ENCODE peak calls at places on chromosomes 2 and 18, in ten cellular contexts. A is effector memory CD4-positive, alpha-beta T cell; Y is stimulated activated CD4-positive, alpha-beta T cell treated with anti-CD3 and anti-CD28 coated beads, Interleukin-2, amount 100 ng/mL, for 48 hours; M is neural progenitor cell; H is T-helper 1 cell; Q is GM23248; B is tibial nerve; U is activated T-cell treated with anti-CD3 and anti-CD28 coated beads for 1 hour; K is SIG-M5; X is NCI-H2171 treated with DMSO at 0.1 percent for 48 hours. L is an unnamed sample.

GRCh38 chr2:27809761-27810241 is 38.3 kb downstream of the MRPL33 start:
- DNase-seq in A (no peak), Y (no peak), M (no peak), H (no peak), Q (peak), B (no peak), U (no peak), K (peak), X (no peak), L (no peak)

GRCh38 chr18:59950215-59950944 is 50.6 kb downstream of the PMAIP1 start:
- DNase-seq in A (no peak), Y (peak), M (no peak), H (no peak), Q (peak), B (no peak), U (no peak), K (no peak), X (peak), L (no peak)

GRCh38 chr2:33521791-33522281 is 45.4 kb downstream of the RASGRP3 start:
- DNase-seq in A (no peak), Y (no peak), M (no peak), H (no peak), Q (peak), B (peak), U (no peak), K (no peak), X (no peak), L (peak)

GRCh38 chr2:16073921-16074425 is 133.6 kb downstream of the MYCN start:
- DNase-seq in A (no peak), Y (no peak), M (no peak), H (no peak), Q (no peak), B (no peak), U (no peak), K (no peak), X (no peak), L (no peak)

GRCh38 chr2:30231726-30232026 is 342 bp downstream of the LBH start:
- DNase-seq in A (no peak), Y (no peak), M (no peak), H (no peak), Q (no peak), B (no peak), U (no peak), K (no peak), X (no peak), L (no peak)

GRCh38 chr18:44973282-44973681 is 292.6 kb downstream of the SETBP1 start:
- DNase-seq in A (no peak), Y (no peak), M (peak), H (no peak), Q (no peak), B (no peak), U (no peak), K (no peak), X (no peak), L (no peak)

GRCh38 chr2:84417453-84417852 is 41.6 kb downstream of the SUCLG1 start:
- DNase-seq in A (no peak), Y (no peak), M (no peak), H (no peak), Q (peak), B (no peak), U (no peak), K (no peak), X (no peak), L (no peak)

GRCh38 chr2:186575302-186575701 is 14.6 kb upstream of the ITGAV start:
- DNase-seq in A (no peak), Y (no peak), M (no peak), H (no peak), Q (peak), B (peak), U (no peak), K (peak), X (no peak), L (peak)

GRCh38 chr18:27017901-27018500 is 152.5 kb upstream of the AQP4 start:
- DNase-seq in A (no peak), Y (no peak), M (peak), H (no peak), Q (peak), B (no peak), U (no peak), K (no peak), X (peak), L (no peak)

GRCh38 chr18:50405582-50406271 is 30.9 kb downstream of the SKA1 start:
- DNase-seq in A (no peak), Y (no peak), M (peak), H (no peak), Q (no peak), B (no peak), U (no peak), K (no peak), X (no peak), L (no peak)

GRCh38 chr2:27442282-27442980 is at the start of gene KRTCAP3:
- DNase-seq in A (peak), Y (peak), M (peak), H (peak), Q (no peak), B (no peak), U (peak), K (no peak), X (peak), L (peak)

GRCh38 chr2:109126501-109126860 is 2.5 kb upstream of the SH3RF3 start:
- DNase-seq in A (no peak), Y (no peak), M (no peak), H (no peak), Q (peak), B (no peak), U (no peak), K (no peak), X (no peak), L (no peak)

GRCh38 chr2:233005096-233005495 is 8.0 kb downstream of the NGEF start:
- DNase-seq in A (no peak), Y (no peak), M (no peak), H (no peak), Q (no peak), B (no peak), U (no peak), K (no peak), X (no peak), L (no peak)

GRCh38 chr2:239824866-239825704 is 200.1 kb downstream of the NDUFA10 start:
- DNase-seq in A (no peak), Y (no peak), M (no peak), H (no peak), Q (no peak), B (no peak), U (no peak), K (no peak), X (no peak), L (no peak)

GRCh38 chr2:238711346-238711745 is 136.5 kb upstream of the TWIST2 start:
- DNase-seq in A (no peak), Y (no peak), M (no peak), H (no peak), Q (no peak), B (no peak), U (no peak), K (no peak), X (no peak), L (peak)

GRCh38 chr2:8954990-8955389 is 48.5 kb downstream of the MBOAT2 start:
- DNase-seq in A (no peak), Y (no peak), M (no peak), H (no peak), Q (no peak), B (no peak), U (no peak), K (no peak), X (no peak), L (no peak)

GRCh38 chr2:157150747-157151146 is 106.8 kb upstream of the GALNT5 start:
- DNase-seq in A (no peak), Y (no peak), M (no peak), H (no peak), Q (peak), B (no peak), U (no peak), K (no peak), X (no peak), L (no peak)

GRCh38 chr2:109237792-109238191 is 108.8 kb downstream of the SH3RF3 start:
- DNase-seq in A (no peak), Y (no peak), M (no peak), H (no peak), Q (no peak), B (no peak), U (no peak), K (no peak), X (peak), L (no peak)

GRCh38 chr2:220491633-220492032 is 864.2 kb downstream of the SLC4A3 start:
- DNase-seq in A (no peak), Y (no peak), M (no peak), H (no peak), Q (no peak), B (no peak), U (no peak), K (no peak), X (no peak), L (no peak)

GRCh38 chr2:68715353-68716041 is 19.1 kb upstream of the ARHGAP25 start:
- DNase-seq in A (no peak), Y (peak), M (peak), H (no peak), Q (peak), B (peak), U (no peak), K (no peak), X (peak), L (no peak)

GRCh38 chr18:57737661-57738060 is 65.5 kb downstream of the ATP8B1 start:
- DNase-seq in A (no peak), Y (no peak), M (no peak), H (no peak), Q (peak), B (peak), U (no peak), K (peak), X (no peak), L (peak)

GRCh38 chr2:152715854-152716428 is 1.3 kb downstream of the PRPF40A start:
- DNase-seq in A (no peak), Y (no peak), M (peak), H (no peak), Q (peak), B (no peak), U (no peak), K (no peak), X (peak), L (no peak)

GRCh38 chr2:203225423-203226039 is 13.3 kb upstream of the CYP20A1 start:
- DNase-seq in A (no peak), Y (peak), M (peak), H (no peak), Q (peak), B (no peak), U (peak), K (no peak), X (peak), L (no peak)

GRCh38 chr2:43356774-43357173 is 130.4 kb upstream of the ZFP36L2 start:
- DNase-seq in A (no peak), Y (no peak), M (no peak), H (no peak), Q (peak), B (no peak), U (no peak), K (no peak), X (no peak), L (no peak)

GRCh38 chr2:192053921-192054320 is 140.8 kb downstream of the TMEFF2 start:
- DNase-seq in A (no peak), Y (no peak), M (no peak), H (no peak), Q (no peak), B (no peak), U (no peak), K (no peak), X (peak), L (no peak)

GRCh38 chr2:224565452-224566035 is 19.6 kb downstream of the CUL3 start:
- DNase-seq in A (no peak), Y (no peak), M (no peak), H (no peak), Q (no peak), B (no peak), U (no peak), K (no peak), X (no peak), L (no peak)

GRCh38 chr2:175577405-175577986 is 396.0 kb upstream of the ATP5MC3 start:
- DNase-seq in A (no peak), Y (no peak), M (no peak), H (no peak), Q (no peak), B (no peak), U (no peak), K (no peak), X (no peak), L (no peak)

GRCh38 chr18:46877329-46877987 is 39.8 kb downstream of the PIAS2 start:
- DNase-seq in A (no peak), Y (no peak), M (peak), H (no peak), Q (no peak), B (no peak), U (no peak), K (no peak), X (no peak), L (no peak)

GRCh38 chr18:9426753-9427152 is 48.6 kb upstream of the RALBP1 start:
- DNase-seq in A (no peak), Y (no peak), M (peak), H (no peak), Q (no peak), B (no peak), U (no peak), K (no peak), X (no peak), L (no peak)

GRCh38 chr18:11136241-11136640 is 13.1 kb downstream of the PIEZO2 start:
- DNase-seq in A (no peak), Y (no peak), M (peak), H (no peak), Q (no peak), B (no peak), U (no peak), K (no peak), X (no peak), L (no peak)

L was measured in lower leg skin.